ENCODE peak calls at places on chromosome 17, in five cellular contexts. One of them, this sample, is unnamed. For H3K36me3 and H3K4me1, the result is how much of the 10 kb centered on the place peaks cover.

GRCh38 chr17:55005520-55005919 is 37.0 kb downstream of the STXBP4 start:
- DNase-seq in lung: no peak
- DNase-seq in Peyer's patch: no peak
- DNase-seq in ascending aorta: no peak
- DNase-seq in heart left ventricle: no peak
- DNase-seq in this sample: no peak

GRCh38 chr17:40224707-40225092 is 5.6 kb downstream of the WIPF2 start:
- DNase-seq in lung: peak
- DNase-seq in Peyer's patch: no peak
- DNase-seq in ascending aorta: peak
- DNase-seq in heart left ventricle: no peak
- DNase-seq in this sample: no peak

GRCh38 chr17:82876149-82876548 is 36.3 kb upstream of the ZNF750 start:
- DNase-seq in lung: no peak
- DNase-seq in Peyer's patch: no peak
- DNase-seq in ascending aorta: no peak
- DNase-seq in heart left ventricle: no peak
- DNase-seq in this sample: no peak

GRCh38 chr17:66900126-66901010 is 64.1 kb upstream of the CACNG4 start:
- DNase-seq in lung: no peak
- DNase-seq in Peyer's patch: no peak
- DNase-seq in ascending aorta: no peak
- DNase-seq in heart left ventricle: no peak
- DNase-seq in this sample: no peak

GRCh38 chr17:4175921-4176802 is 33.2 kb downstream of the CYB5D2 start:
- DNase-seq in lung: no peak
- DNase-seq in Peyer's patch: no peak
- DNase-seq in ascending aorta: no peak
- DNase-seq in heart left ventricle: no peak
- DNase-seq in this sample: peak

GRCh38 chr17:7313028-7313889 is 1.9 kb downstream of the GPS2 start:
- DNase-seq in lung: no peak
- DNase-seq in Peyer's patch: no peak
- DNase-seq in ascending aorta: no peak
- DNase-seq in heart left ventricle: no peak
- DNase-seq in this sample: no peak

GRCh38 chr17:34424814-34425490 is 61.9 kb upstream of the CCL1 start:
- DNase-seq in lung: no peak
- DNase-seq in Peyer's patch: no peak
- DNase-seq in ascending aorta: no peak
- DNase-seq in heart left ventricle: no peak
- DNase-seq in this sample: no peak

GRCh38 chr17:70323269-70323668 is 153.9 kb downstream of the KCNJ2 start:
- DNase-seq in lung: no peak
- DNase-seq in Peyer's patch: no peak
- DNase-seq in ascending aorta: no peak
- DNase-seq in heart left ventricle: no peak
- DNase-seq in this sample: no peak

GRCh38 chr17:42585353-42585752 is 7.8 kb upstream of the PSMC3IP start:
- DNase-seq in lung: no peak
- DNase-seq in Peyer's patch: no peak
- DNase-seq in ascending aorta: no peak
- DNase-seq in heart left ventricle: no peak
- DNase-seq in this sample: no peak

GRCh38 chr17:40122944-40123810 is 1.4 kb downstream of the MSL1 start:
- DNase-seq in lung: peak
- DNase-seq in Peyer's patch: no peak
- DNase-seq in ascending aorta: no peak
- DNase-seq in heart left ventricle: peak
- DNase-seq in this sample: peak

DNA sequence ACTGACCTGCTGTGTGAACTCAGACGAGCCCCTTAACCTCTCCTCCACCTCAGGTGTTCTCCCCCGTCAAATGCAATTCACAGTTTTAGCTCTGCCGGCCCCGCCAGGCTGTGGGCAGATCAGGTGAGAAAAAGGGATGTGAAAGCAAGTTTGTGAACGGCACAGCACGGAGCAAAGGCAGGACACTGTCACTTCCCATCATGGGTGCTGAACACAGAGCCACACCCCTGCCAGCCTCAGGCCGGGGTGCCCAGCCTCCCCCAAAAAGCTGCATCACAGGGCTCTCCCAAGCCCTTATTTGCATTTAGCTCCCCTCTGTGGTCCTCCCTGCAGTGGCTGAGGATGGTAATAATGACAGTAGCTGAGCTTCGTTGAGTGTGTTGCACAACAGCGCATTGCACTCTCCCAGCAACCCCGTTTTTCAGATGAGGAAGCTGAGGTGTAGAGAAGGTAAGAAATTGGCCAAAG is 88.8 kb upstream of the TNRC6C start:
- DNase-seq in lung: peak
- DNase-seq in Peyer's patch: peak
- DNase-seq in ascending aorta: no peak
- DNase-seq in heart left ventricle: peak
- DNase-seq in this sample: no peak
- H3K27ac ChIP-seq in lung: peak
- H3K27ac ChIP-seq in Peyer's patch: no peak
- H3K27ac ChIP-seq in ascending aorta: no peak
- H3K27ac ChIP-seq in heart left ventricle: no peak
- H3K27ac ChIP-seq in this sample: no peak

GRCh38 chr17:47076171-47076570 is 97.1 kb upstream of the RPRML start:
- DNase-seq in lung: no peak
- DNase-seq in Peyer's patch: no peak
- DNase-seq in ascending aorta: no peak
- DNase-seq in heart left ventricle: no peak
- DNase-seq in this sample: no peak

GRCh38 chr17:47066841-47067682 is 88.0 kb upstream of the RPRML start:
- DNase-seq in lung: peak
- DNase-seq in Peyer's patch: peak
- DNase-seq in ascending aorta: peak
- DNase-seq in heart left ventricle: peak
- DNase-seq in this sample: peak

GRCh38 chr17:47078801-47079200 is 99.7 kb upstream of the RPRML start:
- DNase-seq in lung: no peak
- DNase-seq in Peyer's patch: no peak
- DNase-seq in ascending aorta: no peak
- DNase-seq in heart left ventricle: no peak
- DNase-seq in this sample: no peak

GRCh38 chr17:47077576-47077975 is 98.5 kb upstream of the RPRML start:
- DNase-seq in lung: no peak
- DNase-seq in Peyer's patch: no peak
- DNase-seq in ascending aorta: no peak
- DNase-seq in heart left ventricle: no peak
- DNase-seq in this sample: no peak

GRCh38 chr17:47072881-47073280 is 93.8 kb upstream of the RPRML start:
- DNase-seq in lung: no peak
- DNase-seq in Peyer's patch: no peak
- DNase-seq in ascending aorta: no peak
- DNase-seq in heart left ventricle: no peak
- DNase-seq in this sample: no peak
- H3K36me3 ChIP-seq in lung: under half
- H3K36me3 ChIP-seq in Peyer's patch: under half
- H3K36me3 ChIP-seq in ascending aorta: under half
- H3K36me3 ChIP-seq in heart left ventricle: under half
- H3K36me3 ChIP-seq in this sample: under half

GRCh38 chr17:27471321-27472269 is 15.3 kb downstream of the KSR1 start:
- DNase-seq in lung: no peak
- DNase-seq in Peyer's patch: peak
- DNase-seq in ascending aorta: no peak
- DNase-seq in heart left ventricle: no peak
- DNase-seq in this sample: peak
- H3K4me1 ChIP-seq in lung: under half
- H3K4me1 ChIP-seq in Peyer's patch: under half
- H3K4me1 ChIP-seq in ascending aorta: under half
- H3K4me1 ChIP-seq in heart left ventricle: under half
- H3K4me1 ChIP-seq in this sample: under half

DNA sequence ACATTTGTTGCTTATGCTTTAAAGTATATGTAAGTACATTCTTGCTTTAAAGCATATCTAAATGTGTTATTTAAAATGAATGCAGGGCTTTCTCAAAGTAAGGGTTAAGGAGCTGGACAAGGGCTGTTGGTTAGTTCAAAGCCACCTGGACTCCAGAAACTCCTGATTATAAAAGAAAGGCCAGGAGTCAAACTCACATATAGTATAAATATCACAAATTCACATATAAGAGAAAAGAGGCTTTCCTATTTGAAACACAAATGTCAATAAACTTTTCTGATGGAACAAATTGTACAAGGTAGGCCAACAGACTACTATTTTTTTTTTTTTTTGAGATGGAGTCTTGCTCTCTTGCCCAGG is 84.5 kb upstream of the CORO6 start:
- DNase-seq in lung: no peak
- DNase-seq in Peyer's patch: no peak
- DNase-seq in ascending aorta: no peak
- DNase-seq in heart left ventricle: no peak
- DNase-seq in this sample: no peak
- H3K27ac ChIP-seq in lung: no peak
- H3K27ac ChIP-seq in Peyer's patch: peak
- H3K27ac ChIP-seq in ascending aorta: peak
- H3K27ac ChIP-seq in heart left ventricle: peak
- H3K27ac ChIP-seq in this sample: peak

GRCh38 chr17:50754521-50754920 is 12.8 kb downstream of the ANKRD40CL start:
- DNase-seq in lung: no peak
- DNase-seq in Peyer's patch: no peak
- DNase-seq in ascending aorta: no peak
- DNase-seq in heart left ventricle: no peak
- DNase-seq in this sample: no peak
- H3K36me3 ChIP-seq in lung: under half
- H3K36me3 ChIP-seq in Peyer's patch: under half
- H3K36me3 ChIP-seq in ascending aorta: under half
- H3K36me3 ChIP-seq in heart left ventricle: half or more
- H3K36me3 ChIP-seq in this sample: under half

GRCh38 chr17:8956521-8956920 is 9.0 kb downstream of the PIK3R5 start:
- DNase-seq in lung: no peak
- DNase-seq in Peyer's patch: no peak
- DNase-seq in ascending aorta: no peak
- DNase-seq in heart left ventricle: no peak
- DNase-seq in this sample: no peak

GRCh38 chr17:8955560-8955959 is 9.9 kb downstream of the PIK3R5 start:
- DNase-seq in lung: no peak
- DNase-seq in Peyer's patch: no peak
- DNase-seq in ascending aorta: no peak
- DNase-seq in heart left ventricle: no peak
- DNase-seq in this sample: no peak

GRCh38 chr17:8959312-8959918 is 6.1 kb downstream of the PIK3R5 start:
- DNase-seq in lung: no peak
- DNase-seq in Peyer's patch: no peak
- DNase-seq in ascending aorta: no peak
- DNase-seq in heart left ventricle: no peak
- DNase-seq in this sample: no peak

GRCh38 chr17:8955021-8955420 is 10.5 kb downstream of the PIK3R5 start:
- DNase-seq in lung: no peak
- DNase-seq in Peyer's patch: no peak
- DNase-seq in ascending aorta: no peak
- DNase-seq in heart left ventricle: no peak
- DNase-seq in this sample: no peak

DNA sequence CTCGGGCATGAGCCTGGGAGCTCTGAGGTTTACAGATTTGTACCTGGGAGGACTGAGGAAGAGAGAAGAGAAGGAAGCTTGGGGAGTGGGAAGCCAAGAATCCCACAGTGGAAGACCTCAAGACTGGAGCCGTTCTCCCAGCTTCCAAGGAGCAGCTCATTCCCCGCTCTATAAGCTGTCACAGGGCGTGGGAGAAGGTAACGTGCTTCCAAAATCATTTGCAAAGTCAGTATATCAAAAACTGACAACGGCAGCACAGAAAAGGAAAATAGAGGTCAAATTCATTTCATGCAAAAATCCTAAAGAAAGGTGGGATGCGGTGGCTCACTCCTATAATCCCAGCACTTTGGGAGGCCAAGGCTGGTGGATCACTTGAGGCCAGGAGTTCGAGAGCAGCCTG is 7.8 kb downstream of the PIK3R5 start:
- DNase-seq in lung: no peak
- DNase-seq in Peyer's patch: no peak
- DNase-seq in ascending aorta: no peak
- DNase-seq in heart left ventricle: no peak
- DNase-seq in this sample: no peak
- H3K4me1 ChIP-seq in lung: under half
- H3K4me1 ChIP-seq in Peyer's patch: under half
- H3K4me1 ChIP-seq in ascending aorta: under half
- H3K4me1 ChIP-seq in heart left ventricle: under half
- H3K4me1 ChIP-seq in this sample: half or more

DNA sequence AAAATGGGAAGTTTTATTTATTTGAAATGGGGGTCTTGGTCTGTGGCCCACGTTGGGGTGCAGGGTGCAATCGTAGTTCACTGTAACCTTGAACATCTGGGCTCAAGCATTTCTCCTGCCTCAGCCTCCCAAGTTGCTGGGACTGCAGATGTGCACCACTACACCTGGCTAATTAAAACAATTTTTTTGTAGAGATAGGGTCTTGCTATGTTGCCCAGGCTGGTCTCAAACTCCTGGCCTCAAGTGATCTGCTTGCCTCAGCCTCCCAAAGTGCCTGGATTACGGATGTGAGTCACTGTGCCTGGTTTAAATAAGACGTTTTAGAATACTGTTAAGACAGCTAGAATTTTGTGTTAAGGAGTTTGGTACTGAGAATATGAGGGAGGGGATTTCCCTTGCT is 15.7 kb downstream of the PSMD11 start:
- DNase-seq in lung: no peak
- DNase-seq in Peyer's patch: no peak
- DNase-seq in ascending aorta: no peak
- DNase-seq in heart left ventricle: no peak
- DNase-seq in this sample: no peak
- H3K27ac ChIP-seq in lung: no peak
- H3K27ac ChIP-seq in Peyer's patch: no peak
- H3K27ac ChIP-seq in ascending aorta: no peak
- H3K27ac ChIP-seq in heart left ventricle: no peak
- H3K27ac ChIP-seq in this sample: no peak

GRCh38 chr17:56624947-56625346 is 31.4 kb downstream of the NOG start:
- DNase-seq in lung: no peak
- DNase-seq in Peyer's patch: no peak
- DNase-seq in ascending aorta: no peak
- DNase-seq in heart left ventricle: no peak
- DNase-seq in this sample: no peak

GRCh38 chr17:56624315-56624714 is 30.8 kb downstream of the NOG start:
- DNase-seq in lung: no peak
- DNase-seq in Peyer's patch: no peak
- DNase-seq in ascending aorta: no peak
- DNase-seq in heart left ventricle: no peak
- DNase-seq in this sample: no peak

GRCh38 chr17:56623383-56623782 is 29.9 kb downstream of the NOG start:
- DNase-seq in lung: no peak
- DNase-seq in Peyer's patch: no peak
- DNase-seq in ascending aorta: no peak
- DNase-seq in heart left ventricle: no peak
- DNase-seq in this sample: no peak
- H3K36me3 ChIP-seq in lung: under half
- H3K36me3 ChIP-seq in Peyer's patch: under half
- H3K36me3 ChIP-seq in ascending aorta: under half
- H3K36me3 ChIP-seq in heart left ventricle: under half
- H3K36me3 ChIP-seq in this sample: under half

GRCh38 chr17:77435272-77436057 is 294.7 kb downstream of the SEC14L1 start:
- DNase-seq in lung: no peak
- DNase-seq in Peyer's patch: no peak
- DNase-seq in ascending aorta: no peak
- DNase-seq in heart left ventricle: no peak
- DNase-seq in this sample: no peak
- H3K4me1 ChIP-seq in lung: half or more
- H3K4me1 ChIP-seq in Peyer's patch: half or more
- H3K4me1 ChIP-seq in ascending aorta: under half
- H3K4me1 ChIP-seq in heart left ventricle: half or more
- H3K4me1 ChIP-seq in this sample: half or more

GRCh38 chr17:12509836-12510235 is 155.9 kb upstream of the MYOCD start:
- DNase-seq in lung: no peak
- DNase-seq in Peyer's patch: no peak
- DNase-seq in ascending aorta: no peak
- DNase-seq in heart left ventricle: no peak
- DNase-seq in this sample: no peak
- H3K27ac ChIP-seq in lung: no peak
- H3K27ac ChIP-seq in Peyer's patch: no peak
- H3K27ac ChIP-seq in ascending aorta: no peak
- H3K27ac ChIP-seq in heart left ventricle: no peak
- H3K27ac ChIP-seq in this sample: no peak